ENCODE peak calls at places on chromosome 10, in eight cellular contexts. G is dorsolateral prefrontal cortex; L is naive thymus-derived CD4-positive, alpha-beta T cell; P is right atrium auricular region; B is AG04449; A is heart left ventricle; X is fibroblast of pulmonary artery; M is GM23248. J is an unnamed sample.

GRCh38 chr10:30186371-30186875 is 127.0 kb upstream of the JCAD start:
- DNase-seq in L (no peak), M (peak), G (no peak), X (no peak), B (no peak), P (no peak), A (no peak), J (no peak)

GRCh38 chr10:49164587-49165188 is 23.5 kb downstream of the TMEM273 start:
- DNase-seq in G (no peak), B (no peak), M (peak), A (peak), P (no peak), L (peak), X (peak), J (peak)

GRCh38 chr10:119642556-119643111 is 8.5 kb upstream of the BAG3 start:
- DNase-seq in X (no peak), G (no peak), M (no peak), B (no peak), L (peak), A (no peak), P (no peak), J (no peak)

GRCh38 chr10:124004372-124004928 is 88.9 kb downstream of the CHST15 start:
- DNase-seq in A (no peak), X (no peak), M (no peak), G (no peak), L (no peak), B (no peak), P (no peak), J (no peak)

GRCh38 chr10:35876248-35876647 is 234.2 kb upstream of the FZD8 start:
- DNase-seq in X (peak), B (no peak), P (no peak), L (no peak), A (no peak), M (peak), G (no peak), J (peak)

GRCh38 chr10:57972783-57973182 is 294.9 kb downstream of the IPMK start:
- DNase-seq in L (no peak), G (no peak), P (no peak), M (peak), A (no peak), B (no peak), X (no peak), J (peak)

GRCh38 chr10:3065622-3066021 is 1.7 kb upstream of the PFKP start:
- DNase-seq in X (no peak), G (no peak), L (no peak), B (no peak), A (peak), M (no peak), P (no peak), J (no peak)

GRCh38 chr10:62230344-62231138 is 38.1 kb downstream of the RTKN2 start:
- DNase-seq in M (peak), G (no peak), L (peak), X (no peak), P (no peak), A (no peak), B (no peak), J (no peak)

GRCh38 chr10:31209523-31209922 is 109.5 kb upstream of the ZEB1 start:
- DNase-seq in G (no peak), A (no peak), P (no peak), L (no peak), X (no peak), M (no peak), B (no peak), J (no peak)

GRCh38 chr10:96863922-96864543 is 31.9 kb downstream of the LCOR start:
- DNase-seq in P (no peak), X (peak), A (no peak), L (no peak), B (no peak), M (peak), G (no peak), J (peak)

GRCh38 chr10:97321807-97322195 is 2.7 kb downstream of the FRAT1 start:
- DNase-seq in G (peak), M (no peak), X (no peak), L (no peak), B (no peak), A (no peak), P (no peak), J (no peak)

GRCh38 chr10:121708921-121709625 is 110.8 kb upstream of the FGFR2 start:
- DNase-seq in X (no peak), M (no peak), G (no peak), B (no peak), P (no peak), L (no peak), A (no peak), J (no peak)

GRCh38 chr10:24873281-24873683 is 79.1 kb downstream of the PRTFDC1 start:
- DNase-seq in M (peak), L (no peak), X (peak), A (no peak), G (no peak), P (no peak), B (peak), J (peak)

GRCh38 chr10:103554488-103555320 is 61.2 kb downstream of the NEURL1 start:
- DNase-seq in B (peak), G (peak), A (peak), L (no peak), M (peak), X (peak), P (no peak), J (peak)
- H3K4me3 ChIP-seq in B (peak), G (peak), A (no peak), L (no peak), M (peak), X (peak), P (peak), J (peak)

DNA sequence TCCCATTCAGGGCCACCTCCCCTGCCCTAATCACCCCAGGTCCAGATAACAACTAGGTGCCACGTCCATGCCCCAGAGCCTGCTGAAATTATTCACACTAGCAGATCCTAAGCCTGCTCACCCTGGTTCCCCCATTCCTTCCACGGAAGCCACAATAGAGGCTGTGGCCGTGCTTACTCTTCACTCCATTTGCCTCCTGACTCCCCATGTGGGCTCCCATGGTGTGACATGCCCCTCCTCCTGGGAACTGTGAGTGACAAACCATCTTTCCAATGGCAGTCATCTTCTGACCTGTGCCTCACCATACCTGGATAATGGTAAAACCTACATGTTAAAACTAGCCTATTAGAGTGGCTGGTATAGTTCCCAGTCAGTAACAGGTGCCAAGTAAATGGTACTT is 216.2 kb upstream of the PRKCQ start:
- DNase-seq in P (no peak), B (no peak), X (no peak), M (no peak), G (no peak), L (no peak), A (no peak), J (no peak)
- H3K4me3 ChIP-seq in P (no peak), B (no peak), X (no peak), M (no peak), G (no peak), L (no peak), A (no peak), J (no peak)

DNA sequence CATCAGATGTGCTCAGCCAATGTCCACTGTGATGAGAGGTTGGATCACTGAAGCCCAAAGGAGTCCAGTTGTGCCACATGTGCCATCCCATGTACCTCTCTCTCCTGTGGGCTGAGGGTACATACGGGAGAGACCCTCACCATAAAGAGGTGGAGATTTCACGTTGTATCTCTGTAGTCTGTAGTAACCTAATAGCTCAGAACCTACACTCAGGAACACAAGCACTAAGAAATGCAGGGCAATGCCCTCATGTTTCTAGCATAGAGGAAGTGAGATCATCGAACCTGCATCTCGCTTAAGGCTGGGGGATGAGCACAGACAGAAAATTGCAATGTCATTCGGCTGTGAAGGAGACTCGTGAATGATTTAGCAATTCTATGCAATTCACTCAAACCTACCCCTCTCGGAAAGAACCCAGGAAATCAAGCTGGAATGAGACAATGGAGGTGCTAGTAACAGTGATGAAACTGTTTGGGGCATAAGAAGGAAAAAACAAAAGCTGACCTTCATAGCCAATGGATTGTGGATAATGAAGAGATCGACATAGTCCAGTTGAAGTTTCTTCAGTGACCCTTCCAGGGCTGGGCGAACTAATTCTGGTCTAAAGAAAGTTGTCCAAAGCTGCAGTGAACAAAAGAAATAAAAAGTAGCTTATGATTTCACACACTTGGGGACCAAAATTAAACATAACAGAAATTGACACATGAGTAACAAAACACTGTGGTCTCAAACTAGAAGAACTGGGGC is 80.3 kb upstream of the UCN3 start:
- DNase-seq in M (peak), X (peak), L (peak), A (no peak), B (peak), G (no peak), P (no peak), J (peak)
- H3K4me3 ChIP-seq in M (no peak), X (no peak), L (no peak), A (no peak), B (no peak), G (no peak), P (no peak), J (no peak)

DNA sequence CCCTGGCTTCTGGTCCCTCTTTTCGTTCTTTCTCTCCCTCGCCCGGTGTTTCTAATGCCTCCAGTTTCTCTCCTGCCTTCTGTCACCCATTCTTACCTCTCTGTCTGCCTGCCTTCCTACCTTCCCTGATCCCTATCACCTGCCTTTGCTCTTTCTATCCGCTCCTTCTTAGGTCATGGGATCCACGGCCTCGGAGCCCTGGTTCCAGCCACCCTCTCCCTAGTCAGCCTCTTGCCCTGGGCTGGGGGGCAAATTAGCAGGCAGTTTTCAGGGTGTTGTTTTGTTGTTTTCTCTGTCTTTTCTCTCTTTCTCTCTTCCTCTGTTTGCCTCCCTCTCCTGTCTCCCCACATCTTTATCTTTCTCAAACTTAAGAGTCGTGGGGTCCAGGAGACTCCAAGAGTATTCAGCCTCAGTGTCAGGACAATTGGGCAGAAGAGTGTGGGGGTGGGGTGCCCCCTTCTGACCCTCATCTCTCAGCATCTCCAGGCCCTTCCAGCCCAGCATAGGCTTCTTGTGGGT is 1.1 kb downstream of the PAX2 start:
- DNase-seq in M (no peak), G (no peak), L (no peak), A (no peak), B (no peak), X (no peak), P (no peak), J (no peak)
- H3K4me3 ChIP-seq in M (no peak), G (no peak), L (no peak), A (no peak), B (no peak), X (no peak), P (no peak), J (no peak)

GRCh38 chr10:132446661-132447445 is 49.9 kb downstream of the PWWP2B start:
- DNase-seq in P (no peak), M (peak), A (peak), L (peak), B (no peak), G (no peak), X (peak), J (peak)
- H3K4me3 ChIP-seq in P (no peak), M (no peak), A (no peak), L (peak), B (no peak), G (no peak), X (no peak), J (no peak)

GRCh38 chr10:88835910-88836221 is 15.8 kb downstream of the ANKRD22 start:
- DNase-seq in P (no peak), M (no peak), L (no peak), X (no peak), A (no peak), B (no peak), G (no peak), J (no peak)

GRCh38 chr10:88833156-88833555 is 18.5 kb downstream of the ANKRD22 start:
- DNase-seq in B (no peak), M (no peak), A (no peak), X (no peak), G (no peak), L (no peak), P (no peak), J (no peak)

GRCh38 chr10:88833722-88834121 is 17.9 kb downstream of the ANKRD22 start:
- DNase-seq in P (no peak), L (no peak), X (no peak), A (no peak), B (no peak), M (no peak), G (no peak), J (no peak)

GRCh38 chr10:88832376-88832775 is 19.3 kb downstream of the ANKRD22 start:
- DNase-seq in B (no peak), X (no peak), P (no peak), G (no peak), M (no peak), L (no peak), A (no peak), J (no peak)

GRCh38 chr10:88835095-88835909 is 16.3 kb downstream of the ANKRD22 start:
- DNase-seq in A (peak), G (peak), P (peak), X (peak), B (no peak), M (peak), L (peak), J (peak)
- H3K4me3 ChIP-seq in A (no peak), G (no peak), P (no peak), X (no peak), B (no peak), M (no peak), L (no peak), J (no peak)

DNA sequence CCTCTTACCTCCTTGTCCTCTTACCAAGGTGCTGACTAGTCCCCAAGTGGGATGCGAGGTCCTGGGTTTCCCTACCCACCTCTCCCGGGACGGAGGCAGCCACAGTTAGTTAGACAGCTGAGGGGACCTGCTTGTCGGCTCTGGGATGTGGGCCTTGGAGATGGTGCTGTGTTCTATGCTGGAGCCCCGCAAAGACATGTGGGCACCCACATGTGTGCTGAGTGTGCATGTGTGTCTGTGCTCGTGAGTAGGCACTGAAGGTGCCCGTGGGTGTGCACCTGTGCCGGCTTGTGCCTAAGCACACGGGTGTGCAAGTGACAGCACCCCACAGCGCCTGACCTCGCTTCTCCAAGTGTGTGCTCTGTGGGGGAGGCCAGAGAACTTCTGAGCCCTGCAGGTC is 62.2 kb downstream of the NEURL1 start:
- DNase-seq in B (no peak), M (no peak), G (no peak), L (no peak), P (no peak), X (no peak), A (no peak), J (no peak)
- H3K4me3 ChIP-seq in B (peak), M (peak), G (peak), L (no peak), P (peak), X (no peak), A (no peak), J (no peak)

GRCh38 chr10:68599754-68600040 is 39.6 kb downstream of the TET1 start:
- DNase-seq in L (no peak), A (no peak), G (no peak), P (no peak), M (no peak), X (no peak), B (no peak), J (no peak)
- H3K4me3 ChIP-seq in L (peak), A (peak), G (peak), P (peak), M (peak), X (peak), B (peak), J (peak)

DNA sequence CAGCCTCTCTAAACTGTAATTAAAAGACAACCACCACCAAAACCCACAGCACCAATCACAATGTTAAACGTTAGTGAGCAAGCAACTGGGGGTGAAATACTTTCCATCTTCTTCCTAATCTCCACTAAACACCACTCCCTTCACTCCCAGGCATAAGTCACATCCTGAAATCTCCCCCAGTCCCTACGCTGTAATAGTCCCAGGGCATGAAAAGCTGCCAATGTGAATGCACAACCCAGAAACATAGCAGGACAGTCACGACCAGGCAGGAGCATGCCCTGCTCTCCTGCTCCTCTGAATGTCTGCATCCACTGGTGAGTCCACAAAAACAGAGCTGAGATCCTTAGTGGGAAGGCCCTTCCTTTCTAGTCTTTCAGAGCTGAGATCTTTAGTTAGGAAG is 288.9 kb downstream of the PARD3 start:
- DNase-seq in P (no peak), B (no peak), L (no peak), X (peak), G (no peak), M (peak), A (no peak), J (peak)
- H3K4me3 ChIP-seq in P (no peak), B (no peak), L (no peak), X (peak), G (no peak), M (peak), A (no peak), J (no peak)